ENCODE peak calls at places on chromosome 15, in four cellular contexts. V, R, W and F are unnamed samples.

GRCh38 chr15:26394801-26395200 is 378.1 kb downstream of the GABRB3 start:
- DNase-seq in R (no peak), V (no peak), W (no peak), F (no peak)

GRCh38 chr15:96329403-96329981 is 1.0 kb upstream of the NR2F2 start:
- DNase-seq in V (no peak), W (no peak), R (no peak), F (no peak)

GRCh38 chr15:75723847-75724660 is 11.4 kb upstream of the CSPG4 start:
- DNase-seq in R (peak), V (peak), W (peak), F (peak)

GRCh38 chr15:94230436-94230885 is 900 bp upstream of the MCTP2 start:
- DNase-seq in V (no peak), W (no peak), R (no peak), F (peak)

GRCh38 chr15:40990789-40991188 is 37.5 kb downstream of the CHAC1 start:
- DNase-seq in W (no peak), R (no peak), V (no peak), F (no peak)

GRCh38 chr15:88742161-88742560 is 61.1 kb upstream of the ACAN start:
- DNase-seq in W (no peak), R (no peak), V (no peak), F (no peak)

GRCh38 chr15:25863067-25863967 is at the start of gene ATP10A:
- DNase-seq in V (peak), W (peak), R (no peak), F (peak)

GRCh38 chr15:33360876-33361275 is 50.1 kb downstream of the RYR3 start:
- DNase-seq in W (no peak), R (no peak), V (no peak), F (no peak)

GRCh38 chr15:59372352-59373211 is at the start of gene MYO1E:
- DNase-seq in W (peak), V (peak), R (peak), F (peak)